ENCODE peak calls at places on chromosomes 12 and 14, in ten cellular contexts. One of them, this sample, is unnamed.
A peak's percentile ranks its signal among the peaks of the same experiment; 100 is the strongest.

GRCh38 chr12:78928200-78929074 is 63.9 kb downstream of the SYT1 start:
- DNase-seq in neural crest cell: no peak
- DNase-seq in stomach: no peak
- DNase-seq in choroid plexus epithelial cell: peak; percentile 30
- DNase-seq in tibial nerve: no peak
- DNase-seq in NCI-H1105: no peak
- DNase-seq in activated B cell treated with CpG ODN at 0.5 μM for 24 hours: no peak
- DNase-seq in caudate nucleus: no peak
- DNase-seq in A673: peak; percentile 64
- DNase-seq in stimulated activated CD4-positive, alpha-beta T cell treated with anti-CD3 and anti-CD28 coated beads, Interleukin-15, amount 100 ng/mL, for 1 hour: no peak
- DNase-seq in this sample: no peak

GRCh38 chr14:88559852-88560251 is 3.0 kb upstream of the ZC3H14 start:
- DNase-seq in neural crest cell: no peak
- DNase-seq in stomach: no peak
- DNase-seq in choroid plexus epithelial cell: peak; percentile 79
- DNase-seq in tibial nerve: no peak
- DNase-seq in NCI-H1105: peak; percentile 29
- DNase-seq in activated B cell treated with CpG ODN at 0.5 μM for 24 hours: no peak
- DNase-seq in caudate nucleus: no peak
- DNase-seq in A673: peak; percentile 74
- DNase-seq in stimulated activated CD4-positive, alpha-beta T cell treated with anti-CD3 and anti-CD28 coated beads, Interleukin-15, amount 100 ng/mL, for 1 hour: no peak
- DNase-seq in this sample: no peak

GRCh38 chr12:11986165-11986564 is 84.6 kb upstream of the BCL2L14 start:
- DNase-seq in neural crest cell: no peak
- DNase-seq in stomach: no peak
- DNase-seq in choroid plexus epithelial cell: no peak
- DNase-seq in tibial nerve: no peak
- DNase-seq in NCI-H1105: no peak
- DNase-seq in activated B cell treated with CpG ODN at 0.5 μM for 24 hours: no peak
- DNase-seq in caudate nucleus: no peak
- DNase-seq in A673: no peak
- DNase-seq in stimulated activated CD4-positive, alpha-beta T cell treated with anti-CD3 and anti-CD28 coated beads, Interleukin-15, amount 100 ng/mL, for 1 hour: no peak
- DNase-seq in this sample: no peak

GRCh38 chr14:67172520-67172919 is 16.7 kb upstream of the GARIN2 start:
- DNase-seq in neural crest cell: no peak
- DNase-seq in stomach: no peak
- DNase-seq in choroid plexus epithelial cell: no peak
- DNase-seq in tibial nerve: no peak
- DNase-seq in NCI-H1105: no peak
- DNase-seq in activated B cell treated with CpG ODN at 0.5 μM for 24 hours: no peak
- DNase-seq in caudate nucleus: no peak
- DNase-seq in A673: no peak
- DNase-seq in stimulated activated CD4-positive, alpha-beta T cell treated with anti-CD3 and anti-CD28 coated beads, Interleukin-15, amount 100 ng/mL, for 1 hour: no peak
- DNase-seq in this sample: no peak

GRCh38 chr12:8681129-8681902 is 16.5 kb upstream of the RIMKLB start:
- DNase-seq in neural crest cell: no peak
- DNase-seq in stomach: no peak
- DNase-seq in choroid plexus epithelial cell: peak; percentile 75
- DNase-seq in tibial nerve: no peak
- DNase-seq in NCI-H1105: peak; percentile 8
- DNase-seq in activated B cell treated with CpG ODN at 0.5 μM for 24 hours: no peak
- DNase-seq in caudate nucleus: no peak
- DNase-seq in A673: no peak
- DNase-seq in stimulated activated CD4-positive, alpha-beta T cell treated with anti-CD3 and anti-CD28 coated beads, Interleukin-15, amount 100 ng/mL, for 1 hour: no peak
- DNase-seq in this sample: peak; percentile 62

GRCh38 chr12:16613199-16613598 is 7.2 kb upstream of the LMO3 start:
- DNase-seq in neural crest cell: no peak
- DNase-seq in stomach: no peak
- DNase-seq in choroid plexus epithelial cell: no peak
- DNase-seq in tibial nerve: no peak
- DNase-seq in NCI-H1105: no peak
- DNase-seq in activated B cell treated with CpG ODN at 0.5 μM for 24 hours: no peak
- DNase-seq in caudate nucleus: no peak
- DNase-seq in A673: no peak
- DNase-seq in stimulated activated CD4-positive, alpha-beta T cell treated with anti-CD3 and anti-CD28 coated beads, Interleukin-15, amount 100 ng/mL, for 1 hour: no peak
- DNase-seq in this sample: no peak

GRCh38 chr14:64337901-64338615 is 43.9 kb upstream of the ESR2 start:
- DNase-seq in neural crest cell: peak; percentile 48
- DNase-seq in stomach: peak; percentile 31
- DNase-seq in choroid plexus epithelial cell: peak; percentile 63
- DNase-seq in tibial nerve: no peak
- DNase-seq in NCI-H1105: peak; percentile 61
- DNase-seq in activated B cell treated with CpG ODN at 0.5 μM for 24 hours: peak; percentile 36
- DNase-seq in caudate nucleus: peak; percentile 40
- DNase-seq in A673: peak; percentile 76
- DNase-seq in stimulated activated CD4-positive, alpha-beta T cell treated with anti-CD3 and anti-CD28 coated beads, Interleukin-15, amount 100 ng/mL, for 1 hour: no peak
- DNase-seq in this sample: peak; percentile 34

GRCh38 chr12:62714409-62715075 is 220.4 kb downstream of the PPM1H start:
- DNase-seq in neural crest cell: no peak
- DNase-seq in stomach: no peak
- DNase-seq in choroid plexus epithelial cell: no peak
- DNase-seq in tibial nerve: peak; percentile 40
- DNase-seq in NCI-H1105: no peak
- DNase-seq in activated B cell treated with CpG ODN at 0.5 μM for 24 hours: no peak
- DNase-seq in caudate nucleus: no peak
- DNase-seq in A673: no peak
- DNase-seq in stimulated activated CD4-positive, alpha-beta T cell treated with anti-CD3 and anti-CD28 coated beads, Interleukin-15, amount 100 ng/mL, for 1 hour: no peak
- DNase-seq in this sample: no peak